ENCODE peak calls at places on chromosomes 1 and 21, in nine cellular contexts. M is fibroblast of pulmonary artery; A is K562; G is AG09309; U is body of pancreas; Z is GM20000; Q is CD4-positive, alpha-beta T cell; I is uterus; S is AG04449. E is an unnamed sample.

GRCh38 chr21:38326899-38327298 is 70.1 kb downstream of the KCNJ15 start:
- DNase-seq in A (no peak), U (no peak), G (no peak), S (no peak), Q (no peak), I (no peak), Z (no peak), M (no peak), E (no peak)

GRCh38 chr1:231743966-231744365 is 117.4 kb downstream of the DISC1 start:
- DNase-seq in I (no peak), Q (no peak), Z (no peak), A (no peak), G (no peak), M (no peak), S (no peak), U (no peak), E (no peak)

GRCh38 chr1:201709564-201710295 is 119.2 kb upstream of the IPO9 start:
- DNase-seq in Q (peak; percentile 52), G (no peak), Z (peak; percentile 74), U (peak; percentile 72), I (peak; percentile 80), A (peak; percentile 88), S (no peak), M (peak; percentile 67), E (peak; percentile 68)

GRCh38 chr21:36035381-36035791 is 24.9 kb downstream of the SETD4 start:
- DNase-seq in Q (no peak), Z (no peak), G (no peak), M (no peak), I (no peak), U (peak; percentile 17), A (no peak), S (no peak), E (no peak)

GRCh38 chr1:236345728-236346127 is 48.4 kb upstream of the EDARADD start:
- DNase-seq in Z (peak; percentile 28), A (no peak), Q (no peak), G (no peak), U (peak; percentile 46), I (no peak), S (no peak), M (no peak), E (no peak)

GRCh38 chr1:42295816-42296215 is 39.2 kb downstream of the FOXJ3 start:
- DNase-seq in Q (no peak), G (no peak), Z (no peak), I (no peak), M (no peak), A (no peak), U (no peak), S (no peak), E (no peak)

GRCh38 chr21:41813226-41813625 is 46.4 kb upstream of the RIPK4 start:
- DNase-seq in Q (no peak), U (no peak), G (no peak), I (no peak), M (no peak), S (no peak), Z (no peak), A (no peak), E (no peak)

GRCh38 chr1:85393490-85393889 is 71.5 kb downstream of the DDAH1 start:
- DNase-seq in S (no peak), M (no peak), U (no peak), A (no peak), Q (no peak), G (no peak), Z (no peak), I (no peak), E (no peak)

GRCh38 chr1:162113419-162113818 is 43.9 kb downstream of the NOS1AP start:
- DNase-seq in G (no peak), Z (no peak), Q (no peak), M (no peak), U (no peak), A (no peak), S (no peak), I (no peak), E (no peak)

GRCh38 chr1:228434674-228435073 is 18.0 kb upstream of the TRIM17 start:
- DNase-seq in Z (no peak), M (peak; percentile 23), Q (no peak), A (no peak), G (no peak), U (no peak), S (no peak), I (no peak), E (no peak)

DNA sequence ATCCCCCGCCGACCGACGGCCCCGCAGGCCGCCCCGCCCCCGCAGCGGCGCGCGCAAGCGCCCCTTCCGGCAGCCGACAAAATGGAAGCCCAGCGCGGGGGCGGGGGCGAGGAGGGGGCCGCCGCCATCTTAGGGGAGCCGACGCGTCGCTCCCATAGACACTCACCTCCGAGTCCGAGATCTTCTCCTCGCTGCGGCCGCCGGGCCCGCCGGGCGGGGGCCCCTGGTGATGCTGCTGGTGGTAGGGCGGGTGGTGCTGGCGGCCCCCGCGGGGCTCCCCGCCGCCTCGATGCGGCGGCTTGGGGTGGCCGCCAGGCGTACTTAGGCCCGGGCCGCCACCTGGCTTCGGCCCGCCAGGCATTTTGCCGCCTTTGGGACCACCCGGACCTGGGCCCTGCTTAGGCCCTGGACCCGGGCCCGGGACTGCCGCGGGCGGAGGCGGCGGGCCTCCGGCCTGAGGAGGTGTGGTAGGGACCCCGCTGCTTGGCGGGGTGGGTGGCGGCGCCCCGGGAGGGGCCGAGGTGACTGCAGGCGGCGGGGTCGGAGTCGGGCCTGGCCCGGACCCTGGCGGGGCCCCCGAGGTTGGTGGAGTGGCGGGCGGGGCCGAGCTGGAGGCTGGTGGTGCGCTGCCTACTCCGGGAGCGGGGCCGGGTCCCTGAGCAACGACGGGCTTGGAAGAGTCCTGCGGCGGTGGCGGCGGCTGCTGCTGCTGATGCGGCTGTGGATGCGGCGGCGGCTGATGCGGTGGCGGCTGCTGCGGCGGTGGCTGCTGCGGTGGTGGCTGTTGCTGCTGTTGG is 691 bp downstream of the SFPQ start:
- DNase-seq in Q (peak; percentile 88), G (no peak), I (peak; percentile 82), Z (peak; percentile 93), M (peak; percentile 77), U (peak; percentile 83), A (peak; percentile 84), S (no peak), E (peak; percentile 73)
- TF ChIP-seq CTCF in Q (no peak), G (no peak), I (peak; percentile 34), Z (no peak), M (no peak), U (no peak), A (peak; percentile 38), S (peak; percentile 31), E (no peak)

DNA sequence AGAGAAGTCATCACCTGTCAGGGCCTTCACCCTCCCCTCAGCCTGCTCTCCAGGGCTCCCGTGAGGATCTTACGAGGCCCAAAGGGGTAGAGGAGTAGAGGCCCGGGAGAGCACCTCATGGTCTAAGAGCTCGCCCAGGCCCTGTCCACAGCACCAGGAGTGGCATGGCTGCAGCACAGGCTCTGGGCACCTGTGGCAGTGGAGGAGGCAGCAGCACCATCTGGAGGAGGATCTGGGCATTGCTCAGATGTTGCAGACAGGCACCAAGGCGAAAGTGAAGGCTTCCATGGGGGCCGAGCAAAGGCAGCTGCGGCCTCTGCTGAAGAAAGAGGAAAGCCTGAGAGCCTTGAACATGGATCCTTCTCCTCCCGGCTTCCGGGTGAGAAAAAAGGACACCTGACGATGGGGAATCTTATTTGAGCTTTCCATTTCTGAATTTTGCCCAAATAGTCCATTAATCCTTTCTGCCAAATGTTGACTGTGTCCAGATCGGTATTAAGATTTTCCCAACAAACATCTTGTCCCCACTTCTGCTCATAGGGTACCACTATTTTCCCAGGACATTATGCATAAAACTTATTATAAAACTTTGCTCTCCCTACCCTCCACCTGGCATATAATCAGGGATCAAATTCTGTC is 604.7 kb downstream of the PTPRC start:
- DNase-seq in A (no peak), G (no peak), U (no peak), M (peak; percentile 57), S (no peak), I (no peak), Z (peak; percentile 75), Q (peak; percentile 54), E (no peak)
- TF ChIP-seq CTCF in A (peak; percentile 15), G (peak; percentile 77), U (peak; percentile 18), M (peak; percentile 70), S (peak; percentile 73), I (no peak), Z (peak; percentile 95), Q (peak; percentile 63), E (no peak)

DNA sequence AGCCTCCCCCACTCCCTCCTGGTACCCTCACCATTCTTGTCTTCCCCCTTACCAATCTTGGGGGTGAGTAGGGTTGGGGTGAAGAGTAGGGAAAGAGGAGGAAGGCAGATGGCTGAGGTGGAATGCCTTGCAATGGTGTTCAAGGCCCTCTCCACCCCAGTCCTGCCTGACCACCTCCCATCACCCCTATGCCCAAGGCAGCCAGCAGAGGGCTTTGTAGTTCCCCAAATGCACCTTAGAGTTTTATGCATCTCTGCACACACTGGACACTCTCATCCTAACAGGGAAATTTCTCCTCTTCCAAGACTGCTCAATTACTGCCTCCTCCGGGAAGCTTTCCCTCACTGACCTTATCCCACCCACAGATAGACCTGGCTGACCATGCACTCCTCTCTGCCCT is 15.4 kb downstream of the KIF17 start:
- DNase-seq in Z (no peak), A (no peak), I (no peak), S (no peak), M (peak; percentile 50), U (no peak), G (no peak), Q (no peak), E (no peak)
- TF ChIP-seq CTCF in Z (no peak), A (peak; percentile 64), I (no peak), S (peak; percentile 53), M (peak; percentile 55), U (no peak), G (peak; percentile 63), Q (no peak), E (no peak)

GRCh38 chr1:211355873-211356272 is 29.2 kb downstream of the TRAF5 start:
- DNase-seq in G (no peak), A (no peak), Z (no peak), Q (no peak), M (no peak), U (no peak), I (no peak), S (no peak), E (no peak)

GRCh38 chr1:211352465-211352864 is 25.8 kb downstream of the TRAF5 start:
- DNase-seq in Q (no peak), S (no peak), M (no peak), U (no peak), I (no peak), Z (no peak), A (no peak), G (no peak), E (no peak)

GRCh38 chr1:211353562-211354212 is 27.1 kb downstream of the TRAF5 start:
- DNase-seq in Q (no peak), Z (no peak), G (no peak), M (no peak), A (no peak), U (no peak), I (no peak), S (no peak), E (no peak)

GRCh38 chr1:211349730-211350129 is 23.1 kb downstream of the TRAF5 start:
- DNase-seq in U (no peak), I (no peak), G (no peak), S (no peak), Q (no peak), M (no peak), A (no peak), Z (no peak), E (no peak)

DNA sequence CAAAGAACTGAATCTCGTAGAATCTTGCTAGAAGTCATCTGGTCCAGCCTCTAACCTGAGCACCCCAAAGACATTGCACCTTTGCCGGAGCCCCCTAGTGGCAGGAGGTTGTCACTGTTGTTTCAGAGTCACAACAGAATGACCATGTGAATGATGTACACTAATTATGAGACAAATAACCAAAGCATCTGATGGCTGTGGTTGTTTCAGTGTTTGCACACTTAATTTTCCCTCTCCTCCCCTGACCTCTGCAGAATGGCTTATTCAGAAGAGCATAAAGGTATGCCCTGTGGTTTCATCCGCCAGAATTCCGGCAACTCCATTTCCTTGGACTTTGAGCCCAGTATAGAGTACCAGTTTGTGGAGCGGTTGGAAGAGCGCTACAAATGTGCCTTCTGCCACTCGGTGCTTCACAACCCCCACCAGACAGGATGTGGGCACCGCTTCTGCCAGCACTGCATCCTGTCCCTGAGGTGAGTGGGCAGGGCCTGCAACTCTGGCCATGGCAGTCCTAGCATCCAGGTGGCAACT is 26.4 kb downstream of the TRAF5 start:
- DNase-seq in Q (peak; percentile 48), M (no peak), U (peak; percentile 40), G (no peak), A (peak; percentile 78), I (peak; percentile 26), S (no peak), Z (peak; percentile 62), E (peak; percentile 36)
- TF ChIP-seq CTCF in Q (peak; percentile 58), M (peak; percentile 74), U (peak; percentile 61), G (peak; percentile 71), A (peak; percentile 80), I (peak; percentile 16), S (peak; percentile 56), Z (peak; percentile 64), E (no peak)

E was measured in omental fat pad.